ENCODE peak calls at places on chromosomes 4 and X, in four cellular contexts. One of them, this sample, is unnamed.
A peak's percentile ranks its signal among the peaks of the same experiment; 100 is the strongest.

GRCh38 chrX:70166601-70167590 is 10.4 kb upstream of the DGAT2L6 start:
- DNase-seq in lung microvascular endothelial cell: peak; percentile 68
- DNase-seq in tibial nerve: no peak
- DNase-seq in T-helper 9 cell: no peak
- DNase-seq in this sample: no peak

GRCh38 chr4:66300336-66300934 is 630.1 kb upstream of the EPHA5 start:
- DNase-seq in tibial nerve: no peak
- DNase-seq in lung microvascular endothelial cell: no peak
- DNase-seq in T-helper 9 cell: no peak
- DNase-seq in this sample: no peak

GRCh38 chrX:25206761-25207160 is 191.0 kb upstream of the ARX start:
- DNase-seq in lung microvascular endothelial cell: no peak
- DNase-seq in T-helper 9 cell: no peak
- DNase-seq in tibial nerve: no peak
- DNase-seq in this sample: no peak

GRCh38 chr4:98566491-98567008 is 91.9 kb downstream of the TSPAN5 start:
- DNase-seq in tibial nerve: no peak
- DNase-seq in T-helper 9 cell: no peak
- DNase-seq in lung microvascular endothelial cell: no peak
- DNase-seq in this sample: peak; percentile 23

GRCh38 chr4:158847535-158847934 is 78.7 kb downstream of the FNIP2 start:
- DNase-seq in T-helper 9 cell: no peak
- DNase-seq in tibial nerve: no peak
- DNase-seq in lung microvascular endothelial cell: no peak
- DNase-seq in this sample: no peak

GRCh38 chr4:10302096-10302495 is 155.1 kb downstream of the ZNF518B start:
- DNase-seq in T-helper 9 cell: no peak
- DNase-seq in lung microvascular endothelial cell: no peak
- DNase-seq in tibial nerve: no peak
- DNase-seq in this sample: no peak

GRCh38 chr4:90148574-90149170 is 21.5 kb downstream of the CCSER1 start:
- DNase-seq in lung microvascular endothelial cell: no peak
- DNase-seq in T-helper 9 cell: no peak
- DNase-seq in tibial nerve: no peak
- DNase-seq in this sample: no peak

GRCh38 chr4:101853691-101854090 is 63.2 kb downstream of the BANK1 start:
- DNase-seq in lung microvascular endothelial cell: no peak
- DNase-seq in tibial nerve: no peak
- DNase-seq in T-helper 9 cell: no peak
- DNase-seq in this sample: no peak

GRCh38 chrX:141142946-141143345 is 34.0 kb downstream of the LDOC1 start:
- DNase-seq in tibial nerve: no peak
- DNase-seq in T-helper 9 cell: no peak
- DNase-seq in lung microvascular endothelial cell: no peak
- DNase-seq in this sample: no peak

GRCh38 chr4:61336488-61336887 is 136.4 kb downstream of the ADGRL3 start:
- DNase-seq in T-helper 9 cell: no peak
- DNase-seq in tibial nerve: peak; percentile 21
- DNase-seq in lung microvascular endothelial cell: no peak
- DNase-seq in this sample: no peak

GRCh38 chr4:10101559-10102192 is 14.9 kb downstream of the WDR1 start:
- DNase-seq in tibial nerve: no peak
- DNase-seq in lung microvascular endothelial cell: no peak
- DNase-seq in T-helper 9 cell: no peak
- DNase-seq in this sample: no peak

GRCh38 chr4:175470141-175470540 is 341.9 kb downstream of the GPM6A start:
- DNase-seq in T-helper 9 cell: no peak
- DNase-seq in lung microvascular endothelial cell: no peak
- DNase-seq in tibial nerve: no peak
- DNase-seq in this sample: no peak

GRCh38 chr4:103046416-103047290 is 27.1 kb upstream of the SLC9B1 start:
- DNase-seq in lung microvascular endothelial cell: peak; percentile 47
- DNase-seq in tibial nerve: no peak
- DNase-seq in T-helper 9 cell: no peak
- DNase-seq in this sample: peak; percentile 74

GRCh38 chr4:40388248-40388647 is 53.1 kb downstream of the CHRNA9 start:
- DNase-seq in T-helper 9 cell: no peak
- DNase-seq in lung microvascular endothelial cell: no peak
- DNase-seq in tibial nerve: no peak
- DNase-seq in this sample: peak; percentile 85